ENCODE peak calls at places on chromosomes 12 and 14, in seven cellular contexts. B is activated CD8-positive, alpha-beta T cell treated with anti-CD3 and anti-CD28 coated beads for 36 hours; J is NCI-H1092 treated with DMSO at 0.1 percent for 48 hours; T is dorsolateral prefrontal cortex; N is stimulated activated CD4-positive, alpha-beta T cell treated with anti-CD3 and anti-CD28 coated beads, Interleukin-2, amount 100 ng/mL, for 24 hours; U is anterior cingulate cortex; C is DMS153. L is an unnamed sample.

GRCh38 chr12:59453461-59453860 is 142.4 kb upstream of the SLC16A7 start:
- DNase-seq in J (no peak), B (no peak), U (no peak), N (no peak), T (no peak), C (no peak), L (no peak)

GRCh38 chr14:73253323-73253610 is 16.0 kb downstream of the PAPLN start:
- DNase-seq in B (no peak), U (no peak), J (no peak), C (no peak), T (no peak), N (no peak), L (no peak)

GRCh38 chr12:120453977-120454376 is 7.7 kb downstream of the GATC start:
- DNase-seq in U (no peak), B (peak), J (no peak), C (no peak), N (no peak), T (no peak), L (no peak)

GRCh38 chr14:53180272-53181221 is 27.4 kb upstream of the DDHD1 start:
- DNase-seq in N (peak), J (no peak), U (no peak), T (no peak), B (peak), C (no peak), L (no peak)

GRCh38 chr12:57369202-57369601 is 61.6 kb downstream of the R3HDM2 start:
- DNase-seq in J (no peak), U (no peak), C (no peak), B (no peak), T (no peak), N (no peak), L (no peak)

GRCh38 chr14:81480741-81481140 is 52.9 kb downstream of the SEL1L start:
- DNase-seq in C (no peak), U (no peak), N (no peak), T (no peak), J (no peak), B (no peak), L (no peak)

GRCh38 chr12:69254046-69254445 is 14.7 kb downstream of the CPSF6 start:
- DNase-seq in T (no peak), B (no peak), N (no peak), J (peak), U (no peak), C (no peak), L (no peak)

GRCh38 chr12:116910645-116911449 is at the start of gene FBXW8:
- DNase-seq in N (peak), B (peak), T (peak), J (peak), C (peak), U (peak), L (peak)

GRCh38 chr14:36781897-36782296 is 120.2 kb downstream of the PAX9 start:
- DNase-seq in T (no peak), J (no peak), U (no peak), N (no peak), C (no peak), B (no peak), L (no peak)

GRCh38 chr14:49796025-49796424 is 28.1 kb downstream of the KLHDC2 start:
- DNase-seq in B (no peak), U (no peak), C (no peak), J (no peak), N (no peak), T (no peak), L (no peak)

GRCh38 chr12:124734224-124734788 is 129.4 kb downstream of the SCARB1 start:
- DNase-seq in N (no peak), C (no peak), B (no peak), T (no peak), U (no peak), J (no peak), L (no peak)

GRCh38 chr14:72463291-72463866 is 430.5 kb downstream of the DPF3 start:
- DNase-seq in T (no peak), B (no peak), U (no peak), J (no peak), C (no peak), N (no peak), L (no peak)

GRCh38 chr12:121903202-121903601 is 14.6 kb downstream of the PSMD9 start:
- DNase-seq in J (no peak), N (no peak), B (peak), U (no peak), T (no peak), C (no peak), L (no peak)

GRCh38 chr12:122991623-122992275 is 11.3 kb downstream of the ARL6IP4 start:
- DNase-seq in C (no peak), T (no peak), N (no peak), J (no peak), B (no peak), U (no peak), L (no peak)

GRCh38 chr14:30977752-30978151 is 47.7 kb upstream of the AP4S1 start:
- DNase-seq in B (no peak), U (no peak), N (no peak), C (no peak), T (no peak), J (no peak), L (no peak)

GRCh38 chr14:24277606-24278321 is 6.4 kb upstream of the RABGGTA start:
- DNase-seq in T (no peak), B (peak), C (no peak), J (no peak), U (no peak), N (peak), L (no peak)

GRCh38 chr12:103824845-103825244 is 16.2 kb downstream of the NT5DC3 start:
- DNase-seq in U (no peak), B (no peak), C (no peak), T (no peak), J (no peak), N (no peak), L (no peak)

GRCh38 chr14:23539209-23539866 is 12.2 kb downstream of the ZFHX2 start:
- DNase-seq in T (peak), N (no peak), J (peak), B (peak), C (peak), U (no peak), L (no peak)

GRCh38 chr12:40735551-40736230 is 43.5 kb downstream of the CNTN1 start:
- DNase-seq in B (no peak), J (no peak), N (no peak), U (no peak), T (no peak), C (no peak), L (no peak)

GRCh38 chr12:57196956-57197355 is 19.6 kb upstream of the NXPH4 start:
- DNase-seq in J (no peak), U (no peak), C (no peak), T (no peak), B (no peak), N (no peak), L (no peak)

GRCh38 chr14:98893675-98894074 is 378.3 kb downstream of the BCL11B start:
- DNase-seq in B (no peak), U (no peak), C (no peak), T (no peak), J (no peak), N (no peak), L (no peak)

GRCh38 chr12:21614510-21614909 is 9.9 kb upstream of the GYS2 start:
- DNase-seq in U (no peak), B (no peak), N (no peak), C (no peak), J (no peak), T (no peak), L (no peak)

GRCh38 chr12:95248604-95249355 is 31.2 kb downstream of the VEZT start:
- DNase-seq in N (no peak), J (no peak), C (no peak), B (no peak), U (no peak), T (no peak), L (no peak)

GRCh38 chr14:100159107-100159864 is at the start of gene DEGS2:
- DNase-seq in T (peak), U (no peak), B (peak), J (peak), C (no peak), N (peak), L (no peak)